ENCODE peak calls at places on chromosome 7, in six cellular contexts. Y is body of pancreas, U is Peyer's patch, I is A549, T is erythroblast, L is stomach. C is an unnamed sample.

GRCh38 chr7:505171-505570 is 14.5 kb downstream of the PDGFA start:
- DNase-seq in Y (no peak), U (no peak), I (no peak), T (no peak), L (no peak), C (no peak)

GRCh38 chr7:51351661-51352060 is 35.1 kb upstream of the COBL start:
- DNase-seq in Y (no peak), U (no peak), I (no peak), T (no peak), L (no peak), C (no peak)

GRCh38 chr7:6375346-6376101 is 72.2 kb downstream of the DAGLB start:
- DNase-seq in Y (no peak), U (peak), I (no peak), T (peak), L (no peak), C (no peak)

GRCh38 chr7:4931932-4932331 is 27.1 kb downstream of the MMD2 start:
- DNase-seq in Y (peak), U (no peak), I (peak), T (no peak), L (peak), C (no peak)

GRCh38 chr7:90209776-90210175 is 1.8 kb upstream of the STEAP2 start:
- DNase-seq in Y (no peak), U (no peak), I (no peak), T (no peak), L (no peak), C (no peak)

GRCh38 chr7:157441023-157441399 is 104.2 kb downstream of the DNAJB6 start:
- DNase-seq in Y (no peak), U (no peak), I (no peak), T (no peak), L (no peak), C (no peak)

GRCh38 chr7:43071604-43072003 is 40.8 kb upstream of the HECW1 start:
- DNase-seq in Y (no peak), U (no peak), I (peak), T (peak), L (no peak), C (peak)

GRCh38 chr7:23287612-23288011 is 11.5 kb upstream of the MALSU1 start:
- DNase-seq in Y (no peak), U (no peak), I (no peak), T (no peak), L (no peak), C (no peak)

GRCh38 chr7:94061316-94061715 is 57.2 kb upstream of the BET1 start:
- DNase-seq in Y (no peak), U (no peak), I (no peak), T (no peak), L (no peak), C (no peak)

GRCh38 chr7:85673881-85674280 is 487.0 kb upstream of the SEMA3D start:
- DNase-seq in Y (no peak), U (no peak), I (no peak), T (no peak), L (no peak), C (no peak)

GRCh38 chr7:130959743-130960207 is 225.8 kb upstream of the KLF14 start:
- DNase-seq in Y (no peak), U (no peak), I (peak), T (peak), L (no peak), C (no peak)

GRCh38 chr7:134527979-134528371 is 608 bp downstream of the AKR1B10 start:
- DNase-seq in Y (peak), U (no peak), I (no peak), T (no peak), L (no peak), C (peak)

GRCh38 chr7:38932509-38933168 is 23.6 kb upstream of the VPS41 start:
- DNase-seq in Y (peak), U (no peak), I (peak), T (peak), L (peak), C (peak)

GRCh38 chr7:132542895-132543294 is 33.4 kb downstream of the PLXNA4 start:
- DNase-seq in Y (no peak), U (no peak), I (no peak), T (no peak), L (no peak), C (no peak)

GRCh38 chr7:68005992-68006391 is 1009.4 kb downstream of the TYW1 start:
- DNase-seq in Y (no peak), U (no peak), I (no peak), T (no peak), L (no peak), C (no peak)

GRCh38 chr7:23658831-23659427 is 21.1 kb upstream of the FAM221A start:
- DNase-seq in Y (no peak), U (no peak), I (no peak), T (no peak), L (no peak), C (no peak)

GRCh38 chr7:76166404-76167255 is 35.1 kb upstream of the SRRM3 start:
- DNase-seq in Y (peak), U (peak), I (peak), T (peak), L (peak), C (peak)

GRCh38 chr7:151468214-151469023 is 28.5 kb upstream of the CRYGN start:
- DNase-seq in Y (no peak), U (no peak), I (no peak), T (no peak), L (no peak), C (no peak)

GRCh38 chr7:94301024-94301588 is 93.6 kb upstream of the COL1A2 start:
- DNase-seq in Y (peak), U (peak), I (peak), T (no peak), L (peak), C (peak)

GRCh38 chr7:140478361-140479061 is 794 bp downstream of the MKRN1 start:
- DNase-seq in Y (peak), U (peak), I (peak), T (peak), L (no peak), C (peak)

GRCh38 chr7:140476698-140477261 is 2.5 kb downstream of the MKRN1 start:
- DNase-seq in Y (no peak), U (no peak), I (no peak), T (no peak), L (no peak), C (no peak)

GRCh38 chr7:140475747-140476333 is 3.5 kb downstream of the MKRN1 start:
- DNase-seq in Y (peak), U (peak), I (peak), T (peak), L (peak), C (peak)

GRCh38 chr7:140479739-140480084 is 407 bp upstream of the MKRN1 start:
- DNase-seq in Y (no peak), U (no peak), I (no peak), T (no peak), L (no peak), C (no peak)

GRCh38 chr7:140479062-140479738 is at the start of gene MKRN1:
- DNase-seq in Y (peak), U (peak), I (peak), T (peak), L (peak), C (peak)
- TF ChIP-seq POLR2A in Y (peak), U (peak), I (peak), T (peak), L (no peak), C (no peak)

GRCh38 chr7:27175005-27175625 is 995 bp upstream of the HOXA10 start:
- DNase-seq in Y (no peak), U (no peak), I (no peak), T (no peak), L (no peak), C (no peak)
- TF ChIP-seq POLR2A in Y (no peak), U (peak), I (no peak), T (no peak), L (no peak), C (no peak)

GRCh38 chr7:47979145-47979831 is at the start of gene HUS1:
- DNase-seq in Y (peak), U (peak), I (peak), T (peak), L (peak), C (peak)
- TF ChIP-seq POLR2A in Y (peak), U (peak), I (peak), T (peak), L (no peak), C (no peak)

GRCh38 chr7:99752354-99752753 is 17.4 kb upstream of the CYP3A7 start:
- DNase-seq in Y (peak), U (no peak), I (peak), T (no peak), L (peak), C (no peak)
- TF ChIP-seq POLR2A in Y (peak), U (peak), I (no peak), T (no peak), L (no peak), C (no peak)

DNA sequence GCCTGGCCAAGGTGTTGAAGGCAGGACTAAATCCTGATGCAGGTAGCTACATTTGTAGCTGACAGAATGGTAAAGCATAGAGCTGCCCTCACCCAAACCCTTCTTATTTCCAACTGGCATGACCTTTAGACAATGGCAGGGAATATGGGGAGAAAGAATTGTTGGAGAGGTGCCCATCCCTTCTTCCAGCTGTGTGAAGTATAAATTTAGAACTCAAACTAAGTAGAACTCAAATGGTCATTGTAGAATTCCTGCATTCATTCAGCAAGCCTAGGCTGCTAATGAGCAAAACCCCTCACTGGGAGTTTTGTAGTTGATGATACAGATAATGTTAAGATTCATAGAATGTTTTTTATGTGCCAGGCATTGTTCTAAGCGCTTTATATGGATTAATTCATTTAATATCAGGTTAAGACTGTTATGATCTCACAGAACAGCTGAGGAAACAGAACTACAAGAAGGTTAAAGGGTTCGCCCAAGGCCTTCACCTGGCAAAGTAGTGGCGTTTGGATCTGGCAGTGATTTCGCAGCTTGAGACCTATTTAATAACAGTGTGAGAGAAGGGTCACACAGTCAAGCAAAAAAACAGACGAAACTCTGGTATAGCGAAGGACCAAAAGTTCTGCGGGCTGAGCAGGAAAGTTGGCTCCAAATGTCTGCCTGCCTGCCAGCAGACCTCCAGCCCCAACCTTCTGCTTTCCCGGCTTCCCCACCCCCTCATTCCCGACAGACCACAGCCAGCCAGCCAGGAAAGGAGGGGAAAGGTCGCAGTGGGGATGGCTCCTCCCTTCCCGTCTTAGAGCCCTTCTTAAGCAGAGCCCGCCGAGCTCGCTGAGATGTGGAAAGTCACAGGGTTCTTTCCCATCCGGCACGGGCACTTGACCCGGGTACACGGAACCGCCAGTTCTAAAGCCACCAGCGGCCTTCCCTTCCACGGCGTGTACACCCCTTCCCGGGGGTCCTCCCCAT is 1.6 kb upstream of the HILPDA start:
- DNase-seq in Y (peak), U (peak), I (no peak), T (no peak), L (peak), C (peak)
- TF ChIP-seq POLR2A in Y (peak), U (no peak), I (no peak), T (no peak), L (no peak), C (no peak)

DNA sequence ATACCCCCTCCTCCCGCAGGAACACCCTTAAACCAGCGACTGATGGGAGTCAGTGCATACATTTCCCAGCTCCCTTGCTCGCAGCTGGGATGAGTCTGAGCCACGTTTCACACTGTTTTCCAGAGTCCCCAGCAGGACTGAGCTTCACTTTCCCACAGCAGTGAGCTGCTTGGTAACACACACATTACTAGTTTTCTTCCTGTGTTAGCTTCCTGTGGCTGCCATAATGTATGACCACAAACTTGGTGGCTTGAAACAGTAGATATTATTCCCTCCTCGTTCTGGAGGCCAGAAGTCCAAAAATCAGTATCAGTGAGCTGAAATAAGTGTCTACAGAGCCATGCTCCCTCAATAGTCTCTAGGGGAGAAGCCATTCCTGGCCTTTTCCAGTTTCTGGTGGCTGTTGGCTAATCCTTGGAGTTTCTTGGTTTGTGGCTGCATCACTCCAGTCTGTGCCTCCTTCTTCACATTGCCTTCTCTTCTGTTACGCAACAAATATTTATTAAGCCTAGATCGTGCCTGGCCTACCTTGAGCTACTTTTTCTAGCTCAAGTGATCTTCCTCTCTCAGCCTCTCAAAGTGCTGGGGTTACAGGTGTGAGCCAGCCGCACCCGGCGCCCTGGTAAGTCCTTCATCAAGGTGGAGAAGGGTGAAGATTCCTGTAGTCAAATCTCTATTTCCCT is 26.2 kb upstream of the CARD11 start:
- DNase-seq in Y (no peak), U (no peak), I (no peak), T (no peak), L (no peak), C (no peak)
- TF ChIP-seq POLR2A in Y (no peak), U (no peak), I (no peak), T (no peak), L (no peak), C (no peak)